ENCODE peak calls at places on chromosomes 2 and 18, in four cellular contexts. One of them, this sample, is unnamed.

GRCh38 chr2:8168007-8168717 is 513.7 kb upstream of the ID2 start:
- DNase-seq in HepG2: no peak
- DNase-seq in K562: no peak
- DNase-seq in A549: no peak
- DNase-seq in this sample: no peak

GRCh38 chr2:23624378-23624777 is 239.4 kb downstream of the KLHL29 start:
- DNase-seq in K562: peak; percentile 62
- DNase-seq in HepG2: peak; percentile 28
- DNase-seq in A549: peak; percentile 50
- DNase-seq in this sample: no peak

GRCh38 chr2:46462936-46463335 is 16.4 kb upstream of the TMEM247 start:
- DNase-seq in K562: no peak
- DNase-seq in A549: no peak
- DNase-seq in HepG2: no peak
- DNase-seq in this sample: peak; percentile 75

GRCh38 chr2:143254108-143254507 is 124.9 kb downstream of the ARHGAP15 start:
- DNase-seq in HepG2: no peak
- DNase-seq in A549: no peak
- DNase-seq in K562: no peak
- DNase-seq in this sample: no peak

GRCh38 chr2:98561902-98562695 is 46.2 kb downstream of the COA5 start:
- DNase-seq in HepG2: no peak
- DNase-seq in K562: no peak
- DNase-seq in A549: no peak
- DNase-seq in this sample: no peak

GRCh38 chr2:43073373-43073772 is 153.0 kb downstream of the ZFP36L2 start:
- DNase-seq in A549: peak; percentile 64
- DNase-seq in HepG2: no peak
- DNase-seq in K562: peak; percentile 71
- DNase-seq in this sample: peak; percentile 36

GRCh38 chr2:233977296-233977837 is 60.2 kb downstream of the TRPM8 start:
- DNase-seq in K562: no peak
- DNase-seq in A549: peak; percentile 49
- DNase-seq in HepG2: no peak
- DNase-seq in this sample: no peak

GRCh38 chr2:177733-178132 is 86.1 kb downstream of the SH3YL1 start:
- DNase-seq in K562: no peak
- DNase-seq in HepG2: no peak
- DNase-seq in A549: no peak
- DNase-seq in this sample: no peak

GRCh38 chr2:64654993-64655666 is 1.4 kb upstream of the SERTAD2 start:
- DNase-seq in HepG2: peak; percentile 42
- DNase-seq in A549: peak; percentile 45
- DNase-seq in K562: no peak
- DNase-seq in this sample: no peak

GRCh38 chr18:22412502-22412901 is 5.2 kb downstream of the CTAGE1 start:
- DNase-seq in HepG2: no peak
- DNase-seq in K562: no peak
- DNase-seq in A549: no peak
- DNase-seq in this sample: peak; percentile 69

GRCh38 chr2:177036754-177037153 is 175.8 kb upstream of the HNRNPA3 start:
- DNase-seq in K562: no peak
- DNase-seq in A549: no peak
- DNase-seq in HepG2: no peak
- DNase-seq in this sample: no peak

GRCh38 chr2:233438573-233439147 is 84.4 kb downstream of the DGKD start:
- DNase-seq in A549: no peak
- DNase-seq in HepG2: no peak
- DNase-seq in K562: no peak
- DNase-seq in this sample: no peak

GRCh38 chr2:134310450-134311079 is 56.7 kb downstream of the MGAT5 start:
- DNase-seq in A549: no peak
- DNase-seq in K562: no peak
- DNase-seq in HepG2: no peak
- DNase-seq in this sample: no peak

GRCh38 chr2:224023188-224023587 is 15.9 kb downstream of the SERPINE2 start:
- DNase-seq in K562: no peak
- DNase-seq in HepG2: peak; percentile 76
- DNase-seq in A549: peak; percentile 87
- DNase-seq in this sample: peak; percentile 76

GRCh38 chr2:240688563-240688919 is 3.1 kb upstream of the AQP12A start:
- DNase-seq in K562: no peak
- DNase-seq in A549: no peak
- DNase-seq in HepG2: no peak
- DNase-seq in this sample: no peak

GRCh38 chr2:171248205-171248662 is 87.5 kb upstream of the TLK1 start:
- DNase-seq in HepG2: no peak
- DNase-seq in A549: no peak
- DNase-seq in K562: no peak
- DNase-seq in this sample: no peak

GRCh38 chr2:54657664-54658083 is 65.8 kb upstream of the EML6 start:
- DNase-seq in A549: peak; percentile 68
- DNase-seq in K562: peak; percentile 47
- DNase-seq in HepG2: peak; percentile 62
- DNase-seq in this sample: peak; percentile 39

GRCh38 chr2:118246726-118247125 is 158.5 kb downstream of the INSIG2 start:
- DNase-seq in K562: no peak
- DNase-seq in HepG2: no peak
- DNase-seq in A549: no peak
- DNase-seq in this sample: no peak

GRCh38 chr2:229226372-229226771 is 44.7 kb downstream of the PID1 start:
- DNase-seq in HepG2: no peak
- DNase-seq in K562: no peak
- DNase-seq in A549: no peak
- DNase-seq in this sample: no peak

GRCh38 chr2:54575379-54575888 is 119.3 kb downstream of the SPTBN1 start:
- DNase-seq in A549: peak; percentile 47
- DNase-seq in K562: no peak
- DNase-seq in HepG2: no peak
- DNase-seq in this sample: peak; percentile 49

GRCh38 chr2:39127973-39128372 is 7.1 kb upstream of the SOS1 start:
- DNase-seq in HepG2: no peak
- DNase-seq in A549: no peak
- DNase-seq in K562: no peak
- DNase-seq in this sample: peak; percentile 37

GRCh38 chr2:230657906-230658305 is 54.7 kb upstream of the CAB39 start:
- DNase-seq in HepG2: no peak
- DNase-seq in A549: no peak
- DNase-seq in K562: no peak
- DNase-seq in this sample: no peak

GRCh38 chr2:101063753-101064502 is 61.8 kb downstream of the RPL31 start:
- DNase-seq in K562: no peak
- DNase-seq in A549: peak; percentile 49
- DNase-seq in HepG2: no peak
- DNase-seq in this sample: no peak

GRCh38 chr18:70289351-70290330 is 796 bp downstream of the SOCS6 start:
- DNase-seq in HepG2: no peak
- DNase-seq in K562: peak; percentile 51
- DNase-seq in A549: no peak
- DNase-seq in this sample: peak; percentile 31

GRCh38 chr2:25473758-25474335 is 132.1 kb upstream of the DNMT3A start:
- DNase-seq in HepG2: no peak
- DNase-seq in A549: no peak
- DNase-seq in K562: no peak
- DNase-seq in this sample: no peak

GRCh38 chr2:209988010-209988409 is 14.4 kb upstream of the RPE start:
- DNase-seq in K562: peak; percentile 19
- DNase-seq in HepG2: no peak
- DNase-seq in A549: no peak
- DNase-seq in this sample: no peak

GRCh38 chr2:112783187-112783721 is 1.0 kb downstream of the IL1A start:
- DNase-seq in A549: no peak
- DNase-seq in K562: no peak
- DNase-seq in HepG2: no peak
- DNase-seq in this sample: no peak

GRCh38 chr18:23943104-23943503 is 71.5 kb upstream of the TTC39C start:
- DNase-seq in HepG2: no peak
- DNase-seq in K562: no peak
- DNase-seq in A549: no peak
- DNase-seq in this sample: no peak

GRCh38 chr2:38603402-38604265 is 906 bp upstream of the HNRNPLL start:
- DNase-seq in A549: peak; percentile 92
- DNase-seq in HepG2: peak; percentile 81
- DNase-seq in K562: peak; percentile 74
- DNase-seq in this sample: peak; percentile 76

GRCh38 chr2:169363570-169364150 is 1.3 kb upstream of the LRP2 start:
- DNase-seq in K562: no peak
- DNase-seq in HepG2: no peak
- DNase-seq in A549: peak; percentile 19
- DNase-seq in this sample: no peak

GRCh38 chr2:218043701-218044109 is 25.3 kb upstream of the RUFY4 start:
- DNase-seq in HepG2: no peak
- DNase-seq in A549: no peak
- DNase-seq in K562: no peak
- DNase-seq in this sample: no peak

DNA sequence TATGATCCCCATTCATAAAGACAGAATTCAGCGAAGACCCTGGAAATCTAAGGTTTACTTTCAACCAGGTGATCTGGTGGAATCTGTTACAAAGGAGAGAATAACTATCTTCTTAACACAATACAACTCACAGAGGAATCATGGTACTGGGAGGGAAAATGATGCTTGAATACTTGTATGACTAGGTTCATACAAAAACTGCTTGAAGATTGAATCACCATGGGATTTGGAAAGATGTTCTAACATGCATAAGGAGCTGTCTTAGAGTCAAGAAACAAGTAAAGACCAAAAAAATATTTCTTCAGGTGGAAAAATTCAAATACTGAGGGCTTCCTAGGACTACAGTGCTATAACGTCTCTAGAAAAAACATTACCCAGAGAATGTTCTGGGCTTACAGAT is 32.2 kb downstream of the COL5A2 start:
- DNase-seq in K562: no peak
- DNase-seq in A549: no peak
- DNase-seq in HepG2: no peak
- DNase-seq in this sample: peak; percentile 62
- TF ChIP-seq MAFK in K562: no peak
- TF ChIP-seq MAFK in A549: no peak
- TF ChIP-seq MAFK in HepG2: no peak
- TF ChIP-seq MAFK in this sample: no peak

GRCh38 chr2:181977661-181978350 is 7.8 kb upstream of the PPP1R1C start:
- DNase-seq in A549: peak; percentile 45
- DNase-seq in HepG2: no peak
- DNase-seq in K562: no peak
- DNase-seq in this sample: peak; percentile 76
- TF ChIP-seq MAFK in A549: no peak
- TF ChIP-seq MAFK in HepG2: no peak
- TF ChIP-seq MAFK in K562: no peak
- TF ChIP-seq MAFK in this sample: no peak

GRCh38 chr2:71843391-71843850 is 304.2 kb downstream of the CYP26B1 start:
- DNase-seq in A549: peak; percentile 25
- DNase-seq in K562: no peak
- DNase-seq in HepG2: no peak
- DNase-seq in this sample: peak; percentile 68
- TF ChIP-seq MAFK in A549: no peak
- TF ChIP-seq MAFK in K562: no peak
- TF ChIP-seq MAFK in HepG2: no peak
- TF ChIP-seq MAFK in this sample: no peak

GRCh38 chr18:58937204-58937603 is 72.5 kb downstream of the ZNF532 start:
- DNase-seq in HepG2: no peak
- DNase-seq in A549: no peak
- DNase-seq in K562: no peak
- DNase-seq in this sample: peak; percentile 70

GRCh38 chr18:58942486-58942885 is 77.8 kb downstream of the ZNF532 start:
- DNase-seq in K562: no peak
- DNase-seq in HepG2: no peak
- DNase-seq in A549: peak; percentile 56
- DNase-seq in this sample: no peak

GRCh38 chr18:58943896-58944295 is 79.2 kb downstream of the ZNF532 start:
- DNase-seq in HepG2: no peak
- DNase-seq in K562: no peak
- DNase-seq in A549: no peak
- DNase-seq in this sample: no peak

GRCh38 chr18:58937913-58938312 is 73.2 kb downstream of the ZNF532 start:
- DNase-seq in A549: no peak
- DNase-seq in HepG2: no peak
- DNase-seq in K562: no peak
- DNase-seq in this sample: peak; percentile 30

DNA sequence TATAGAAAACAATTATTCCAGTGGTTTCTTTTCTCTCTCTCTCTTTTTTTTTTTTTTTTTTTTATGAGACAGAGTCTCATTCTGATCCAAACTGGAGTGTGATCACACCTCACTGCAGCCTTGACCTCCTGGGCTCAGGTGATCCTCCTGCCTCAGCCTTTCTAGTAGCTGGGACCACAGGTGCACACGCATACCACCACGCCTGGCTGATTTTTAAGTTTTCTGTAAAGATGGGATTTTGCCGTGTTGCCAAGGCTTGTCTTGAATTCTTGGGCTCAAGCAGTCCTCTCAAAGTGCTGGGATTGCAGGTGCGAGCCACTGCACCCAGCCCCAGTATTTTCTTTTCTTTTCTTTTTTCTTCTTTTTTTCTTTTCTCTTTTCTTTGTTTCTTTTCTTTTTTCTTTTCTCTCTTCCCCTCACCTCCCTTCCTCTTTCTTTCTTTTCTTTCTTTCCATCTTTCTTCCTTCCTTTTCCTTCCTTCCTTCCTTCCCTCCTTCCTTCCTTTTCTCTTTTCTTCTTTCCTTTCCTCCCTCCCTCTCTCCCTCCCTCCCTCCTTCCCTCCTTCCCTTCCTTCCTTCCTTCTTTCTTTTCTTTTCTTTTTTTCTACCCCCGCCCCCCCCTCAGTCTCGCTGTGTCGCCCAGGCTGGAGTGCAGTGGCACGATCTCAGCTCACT is 76.9 kb downstream of the ZNF532 start:
- DNase-seq in HepG2: no peak
- DNase-seq in K562: no peak
- DNase-seq in A549: no peak
- DNase-seq in this sample: no peak
- TF ChIP-seq MAFK in HepG2: no peak
- TF ChIP-seq MAFK in K562: no peak
- TF ChIP-seq MAFK in A549: no peak
- TF ChIP-seq MAFK in this sample: no peak

DNA sequence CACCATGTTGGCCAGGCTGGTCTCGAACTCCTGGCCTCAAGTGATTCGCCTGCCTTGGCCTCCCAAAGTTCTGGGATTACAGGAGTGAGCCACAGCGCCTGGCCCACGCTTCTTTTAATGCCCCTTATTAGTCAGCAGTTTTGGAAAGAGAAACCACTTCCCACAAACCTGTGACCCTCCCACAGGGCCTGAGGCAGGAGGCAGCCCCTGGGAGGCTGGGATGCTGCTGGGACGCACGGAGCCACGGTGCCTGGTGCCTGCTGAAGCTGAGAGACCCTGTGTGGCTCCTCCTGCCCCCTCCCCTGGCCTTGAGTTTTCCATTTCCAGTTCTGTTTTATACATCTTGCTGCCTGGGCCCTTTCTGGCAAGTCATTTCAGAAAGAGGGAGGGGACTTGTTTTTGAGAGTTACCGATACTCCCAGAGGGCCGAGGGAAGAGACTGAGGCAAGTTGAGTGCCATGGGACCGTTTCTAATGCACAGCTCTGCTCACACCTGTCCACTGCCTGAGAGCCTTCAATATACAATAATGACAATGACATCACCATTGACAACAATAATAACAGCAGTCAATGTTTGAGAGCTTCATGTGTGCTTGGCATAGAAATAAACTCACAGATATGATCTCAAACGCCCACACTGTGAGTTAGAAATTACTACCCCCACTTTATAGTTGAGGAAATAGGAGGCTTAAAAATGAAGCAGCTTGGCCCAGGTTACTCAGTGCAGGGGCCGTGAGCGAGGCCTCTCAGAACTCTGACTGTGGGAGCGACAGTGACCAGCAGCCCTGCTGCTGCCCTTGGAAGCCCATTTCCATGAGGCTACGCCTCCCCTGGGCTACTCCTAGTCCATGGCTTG is 78.1 kb upstream of the YWHAQ start:
- DNase-seq in A549: no peak
- DNase-seq in K562: no peak
- DNase-seq in HepG2: no peak
- DNase-seq in this sample: no peak
- TF ChIP-seq MAFK in A549: peak; percentile 18
- TF ChIP-seq MAFK in K562: no peak
- TF ChIP-seq MAFK in HepG2: no peak
- TF ChIP-seq MAFK in this sample: no peak